ENCODE peak calls at places on chromosomes 7 and 10, in four cellular contexts. P, M, C and T are unnamed samples.

GRCh38 chr10:21195149-21195731 is 298.1 kb upstream of the NEBL start:
- DNase-seq in P (no peak), M (no peak), C (no peak), T (peak; percentile 66)

GRCh38 chr7:159032753-159033472 is 111.8 kb downstream of the VIPR2 start:
- DNase-seq in P (no peak), M (no peak), C (peak; percentile 15), T (no peak)

GRCh38 chr7:30206466-30206865 is 71.7 kb downstream of the MTURN start:
- DNase-seq in P (no peak), M (no peak), C (no peak), T (peak; percentile 21)

GRCh38 chr7:137661634-137662033 is 185.1 kb downstream of the DGKI start:
- DNase-seq in P (no peak), M (no peak), C (no peak), T (peak; percentile 47)

GRCh38 chr10:28411136-28411460 is 108.2 kb upstream of the MPP7 start:
- DNase-seq in P (no peak), M (no peak), C (no peak), T (no peak)

GRCh38 chr7:84490661-84491060 is 296.1 kb upstream of the SEMA3A start:
- DNase-seq in P (no peak), M (no peak), C (no peak), T (peak; percentile 1)

GRCh38 chr7:143299840-143300239 is 11.7 kb downstream of the CASP2 start:
- DNase-seq in P (no peak), M (no peak), C (no peak), T (peak; percentile 69)

GRCh38 chr10:48358162-48358561 is 51.7 kb downstream of the MAPK8 start:
- DNase-seq in P (no peak), M (no peak), C (no peak), T (no peak)

GRCh38 chr7:128115326-128115820 is 84.1 kb upstream of the LRRC4 start:
- DNase-seq in P (no peak), M (no peak), C (no peak), T (peak; percentile 74)

GRCh38 chr7:115357213-115357999 is 435.5 kb downstream of the MDFIC start:
- DNase-seq in P (peak; percentile 87), M (no peak), C (no peak), T (no peak)

GRCh38 chr7:137890449-137890916 is 43.7 kb upstream of the DGKI start:
- DNase-seq in P (no peak), M (peak; percentile 76), C (peak; percentile 60), T (no peak)

GRCh38 chr7:28988818-28989595 is 30.9 kb upstream of the TRIL start:
- DNase-seq in P (peak; percentile 96), M (peak; percentile 84), C (no peak), T (peak; percentile 89)

GRCh38 chr10:103660364-103661197 is 167.1 kb downstream of the NEURL1 start:
- DNase-seq in P (peak; percentile 61), M (peak; percentile 72), C (no peak), T (no peak)

GRCh38 chr10:3046941-3047621 is 20.3 kb upstream of the PFKP start:
- DNase-seq in P (no peak), M (no peak), C (no peak), T (no peak)

GRCh38 chr7:469591-469961 is 50.1 kb downstream of the PDGFA start:
- DNase-seq in P (no peak), M (peak; percentile 30), C (no peak), T (no peak)

GRCh38 chr7:74178632-74179031 is 4.5 kb downstream of the EIF4H start:
- DNase-seq in P (peak; percentile 31), M (no peak), C (no peak), T (peak; percentile 82)

GRCh38 chr10:72009430-72010081 is 45.4 kb downstream of the CHST3 start:
- DNase-seq in P (peak; percentile 99), M (peak; percentile 96), C (peak; percentile 85), T (peak; percentile 72)

GRCh38 chr7:55966851-55967250 is 2.5 kb downstream of the NIPSNAP2 start:
- DNase-seq in P (no peak), M (peak; percentile 60), C (no peak), T (peak; percentile 52)

GRCh38 chr10:13087986-13088618 is 11.9 kb upstream of the OPTN start:
- DNase-seq in P (peak; percentile 81), M (no peak), C (no peak), T (no peak)

GRCh38 chr10:3323865-3324498 is 151.4 kb upstream of the PITRM1 start:
- DNase-seq in P (no peak), M (no peak), C (no peak), T (no peak)

GRCh38 chr10:125694874-125695273 is 11.9 kb upstream of the TEX36 start:
- DNase-seq in P (peak; percentile 40), M (no peak), C (no peak), T (no peak)

GRCh38 chr7:157515342-157516041 is 178.7 kb downstream of the DNAJB6 start:
- DNase-seq in P (no peak), M (peak; percentile 34), C (no peak), T (no peak)

GRCh38 chr10:77456414-77456813 is 181.2 kb downstream of the KCNMA1 start:
- DNase-seq in P (no peak), M (no peak), C (no peak), T (no peak)

GRCh38 chr10:12501851-12502525 is 152.6 kb downstream of the CAMK1D start:
- DNase-seq in P (no peak), M (no peak), C (no peak), T (no peak)

GRCh38 chr7:26525413-26526287 is 234.0 kb downstream of the SNX10 start:
- DNase-seq in P (no peak), M (no peak), C (no peak), T (no peak)

GRCh38 chr10:78211476-78212110 is 177.9 kb downstream of the RPS24 start:
- DNase-seq in P (peak; percentile 69), M (no peak), C (no peak), T (no peak)

DNA sequence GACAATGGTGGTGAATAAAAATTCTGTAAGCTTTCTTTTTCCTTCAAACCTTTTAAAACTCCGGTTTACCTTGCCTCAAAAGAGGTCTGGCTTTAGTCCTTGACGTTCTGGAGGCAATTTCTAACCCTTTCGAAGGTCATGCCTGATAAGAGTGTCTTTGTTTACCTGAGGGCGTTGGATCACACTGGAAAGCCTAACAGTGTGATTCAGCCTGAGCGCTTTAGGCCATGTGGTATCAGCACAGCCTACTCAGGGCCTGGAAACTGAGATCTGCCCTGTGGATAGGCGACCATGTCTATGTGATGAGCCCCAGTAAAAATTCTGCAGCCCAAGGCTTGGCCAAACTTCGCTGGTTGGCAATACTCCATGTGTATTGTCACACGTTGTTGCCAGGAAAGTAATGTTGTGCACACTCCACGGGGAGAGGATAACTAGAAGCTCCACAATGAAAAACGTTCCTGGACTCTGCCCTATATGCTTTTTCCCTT is 10.7 kb downstream of the CCDC6 start:
- DNase-seq in P (no peak), M (no peak), C (no peak), T (no peak)
- H3K4me1 ChIP-seq in P (peaks cover 7% of the 10 kb centered on the region), M (peaks cover 75% of the 10 kb centered on the region), C (peaks cover 76% of the 10 kb centered on the region), T (peaks cover 24% of the 10 kb centered on the region)

DNA sequence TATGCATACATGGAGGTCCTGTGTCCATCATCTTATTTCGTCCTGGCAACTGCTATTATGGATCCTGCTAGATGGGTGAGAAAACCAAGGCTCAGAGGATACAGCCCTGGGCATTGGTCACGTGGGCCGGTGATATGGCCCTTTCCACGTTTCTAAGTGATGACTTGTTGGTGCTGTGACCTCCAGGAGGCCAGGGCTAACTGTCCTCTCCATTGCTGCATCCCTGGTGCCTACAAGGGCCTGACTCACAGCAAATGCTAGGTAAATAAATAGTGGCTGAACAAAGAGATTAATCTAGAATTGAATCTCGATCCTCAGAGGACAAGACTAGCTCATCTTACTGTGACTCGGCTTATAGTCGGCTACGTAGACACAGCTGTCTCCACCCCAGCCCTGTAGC is 78.6 kb downstream of the FAM53B start:
- DNase-seq in P (no peak), M (no peak), C (no peak), T (peak; percentile 60)
- H3K4me1 ChIP-seq in P (no peaks in the 10 kb centered on the region), M (peaks cover 50% of the 10 kb centered on the region), C (peaks cover 53% of the 10 kb centered on the region), T (peaks cover 11% of the 10 kb centered on the region)

DNA sequence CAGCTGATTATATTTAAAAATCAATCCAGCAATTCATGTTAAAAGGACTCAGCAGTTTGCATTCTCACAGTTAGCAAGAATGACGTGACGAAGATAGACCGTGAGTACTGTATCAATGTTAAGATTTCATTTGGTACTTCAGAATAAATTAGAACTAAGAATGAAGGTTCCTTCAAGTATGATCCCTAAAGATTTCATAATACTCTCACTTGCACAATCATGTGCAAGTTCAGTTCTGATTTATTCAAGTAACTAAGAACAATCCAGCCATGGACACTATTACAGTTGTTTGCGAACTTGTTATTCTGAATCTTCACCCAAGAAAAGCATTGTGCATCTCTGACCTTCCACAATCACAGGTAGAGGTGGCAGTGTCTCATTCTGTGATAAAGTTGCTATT is 7.7 kb downstream of the RHEB start:
- DNase-seq in P (peak; percentile 72), M (no peak), C (no peak), T (peak; percentile 25)
- H3K4me1 ChIP-seq in P (peaks cover 6% of the 10 kb centered on the region), M (peaks cover 90% of the 10 kb centered on the region), C (peaks cover 65% of the 10 kb centered on the region), T (no peaks in the 10 kb centered on the region)

DNA sequence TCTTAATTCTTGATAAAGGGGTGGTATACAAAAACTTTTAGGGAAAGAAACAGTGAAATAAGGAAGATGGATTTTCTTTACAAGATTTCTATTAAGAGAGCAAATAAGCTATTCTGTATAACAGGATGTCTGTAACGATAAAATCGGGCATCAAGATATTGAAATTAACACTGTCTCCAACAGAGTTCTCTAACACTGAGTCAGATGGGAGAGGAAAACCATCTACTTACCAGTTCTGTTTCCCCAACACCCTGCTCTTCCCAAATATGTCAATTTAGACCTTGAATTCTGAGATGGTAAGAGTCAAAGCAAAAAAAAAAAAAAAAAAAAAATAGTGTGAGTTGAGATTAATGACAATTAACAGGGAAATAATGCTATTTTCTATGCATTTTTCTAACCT is 23.0 kb downstream of the SMURF1 start:
- DNase-seq in P (no peak), M (no peak), C (no peak), T (no peak)
- H3K4me1 ChIP-seq in P (peaks cover 17% of the 10 kb centered on the region), M (peaks cover 47% of the 10 kb centered on the region), C (peaks cover 32% of the 10 kb centered on the region), T (peaks cover 19% of the 10 kb centered on the region)

GRCh38 chr7:139720705-139721231 is 57.0 kb downstream of the HIPK2 start:
- DNase-seq in P (peak; percentile 77), M (no peak), C (no peak), T (no peak)
- H3K4me1 ChIP-seq in P (peaks cover 11% of the 10 kb centered on the region), M (peaks cover 49% of the 10 kb centered on the region), C (peaks cover 42% of the 10 kb centered on the region), T (no peaks in the 10 kb centered on the region)

GRCh38 chr10:73855413-73855812 is 18.9 kb downstream of the CAMK2G start:
- DNase-seq in P (no peak), M (no peak), C (no peak), T (no peak)
- H3K4me1 ChIP-seq in P (peaks cover 12% of the 10 kb centered on the region), M (peaks cover 54% of the 10 kb centered on the region), C (no peaks in the 10 kb centered on the region), T (peaks cover 4% of the 10 kb centered on the region)